ENCODE peak calls at places on chromosomes 3 and 15, in ten cellular contexts. One of them, this sample, is unnamed.

GRCh38 chr3:174028673-174029072 is 631.1 kb downstream of the NLGN1 start:
- DNase-seq in SK-MEL-5: no peak
- DNase-seq in activated CD8-positive, alpha-beta memory T cell treated with anti-CD3 and anti-CD28 coated beads for 48 hours: no peak
- DNase-seq in stimulated activated CD8-positive, alpha-beta memory T cell treated with anti-CD3 and anti-CD28 coated beads, Interleukin-7, amount 100 ng/mL, for 24 hours: no peak
- DNase-seq in tibial artery: no peak
- DNase-seq in SJSA1: no peak
- DNase-seq in NCI-H2081 treated with DMSO at 0.1 percent for 48 hours: no peak
- DNase-seq in ascending aorta: no peak
- DNase-seq in AG09309: no peak
- DNase-seq in astrocyte of the cerebellum: no peak
- DNase-seq in this sample: no peak

GRCh38 chr15:60004846-60005351 is 788 bp downstream of the FOXB1 start:
- DNase-seq in SK-MEL-5: no peak
- DNase-seq in activated CD8-positive, alpha-beta memory T cell treated with anti-CD3 and anti-CD28 coated beads for 48 hours: no peak
- DNase-seq in stimulated activated CD8-positive, alpha-beta memory T cell treated with anti-CD3 and anti-CD28 coated beads, Interleukin-7, amount 100 ng/mL, for 24 hours: no peak
- DNase-seq in tibial artery: no peak
- DNase-seq in SJSA1: peak; percentile 7
- DNase-seq in NCI-H2081 treated with DMSO at 0.1 percent for 48 hours: no peak
- DNase-seq in ascending aorta: no peak
- DNase-seq in AG09309: no peak
- DNase-seq in astrocyte of the cerebellum: no peak
- DNase-seq in this sample: no peak

GRCh38 chr3:31103623-31104180 is 209.2 kb upstream of the GADL1 start:
- DNase-seq in SK-MEL-5: no peak
- DNase-seq in activated CD8-positive, alpha-beta memory T cell treated with anti-CD3 and anti-CD28 coated beads for 48 hours: no peak
- DNase-seq in stimulated activated CD8-positive, alpha-beta memory T cell treated with anti-CD3 and anti-CD28 coated beads, Interleukin-7, amount 100 ng/mL, for 24 hours: no peak
- DNase-seq in tibial artery: no peak
- DNase-seq in SJSA1: no peak
- DNase-seq in NCI-H2081 treated with DMSO at 0.1 percent for 48 hours: no peak
- DNase-seq in ascending aorta: no peak
- DNase-seq in AG09309: no peak
- DNase-seq in astrocyte of the cerebellum: no peak
- DNase-seq in this sample: no peak

GRCh38 chr3:143132246-143132980 is 12.8 kb downstream of the CHST2 start:
- DNase-seq in SK-MEL-5: no peak
- DNase-seq in activated CD8-positive, alpha-beta memory T cell treated with anti-CD3 and anti-CD28 coated beads for 48 hours: no peak
- DNase-seq in stimulated activated CD8-positive, alpha-beta memory T cell treated with anti-CD3 and anti-CD28 coated beads, Interleukin-7, amount 100 ng/mL, for 24 hours: no peak
- DNase-seq in tibial artery: no peak
- DNase-seq in SJSA1: no peak
- DNase-seq in NCI-H2081 treated with DMSO at 0.1 percent for 48 hours: no peak
- DNase-seq in ascending aorta: no peak
- DNase-seq in AG09309: no peak
- DNase-seq in astrocyte of the cerebellum: no peak
- DNase-seq in this sample: no peak

GRCh38 chr3:172174396-172175253 is 135.2 kb downstream of the FNDC3B start:
- DNase-seq in SK-MEL-5: no peak
- DNase-seq in activated CD8-positive, alpha-beta memory T cell treated with anti-CD3 and anti-CD28 coated beads for 48 hours: no peak
- DNase-seq in stimulated activated CD8-positive, alpha-beta memory T cell treated with anti-CD3 and anti-CD28 coated beads, Interleukin-7, amount 100 ng/mL, for 24 hours: no peak
- DNase-seq in tibial artery: no peak
- DNase-seq in SJSA1: no peak
- DNase-seq in NCI-H2081 treated with DMSO at 0.1 percent for 48 hours: no peak
- DNase-seq in ascending aorta: no peak
- DNase-seq in AG09309: no peak
- DNase-seq in astrocyte of the cerebellum: no peak
- DNase-seq in this sample: peak; percentile 40

GRCh38 chr3:51955893-51956770 is 951 bp downstream of the GPR62 start:
- DNase-seq in SK-MEL-5: no peak
- DNase-seq in activated CD8-positive, alpha-beta memory T cell treated with anti-CD3 and anti-CD28 coated beads for 48 hours: peak; percentile 10
- DNase-seq in stimulated activated CD8-positive, alpha-beta memory T cell treated with anti-CD3 and anti-CD28 coated beads, Interleukin-7, amount 100 ng/mL, for 24 hours: no peak
- DNase-seq in tibial artery: no peak
- DNase-seq in SJSA1: no peak
- DNase-seq in NCI-H2081 treated with DMSO at 0.1 percent for 48 hours: no peak
- DNase-seq in ascending aorta: peak; percentile 78
- DNase-seq in AG09309: no peak
- DNase-seq in astrocyte of the cerebellum: no peak
- DNase-seq in this sample: no peak

GRCh38 chr3:127674793-127675189 is 2.0 kb downstream of the ABTB1 start:
- DNase-seq in SK-MEL-5: no peak
- DNase-seq in activated CD8-positive, alpha-beta memory T cell treated with anti-CD3 and anti-CD28 coated beads for 48 hours: no peak
- DNase-seq in stimulated activated CD8-positive, alpha-beta memory T cell treated with anti-CD3 and anti-CD28 coated beads, Interleukin-7, amount 100 ng/mL, for 24 hours: no peak
- DNase-seq in tibial artery: peak; percentile 8
- DNase-seq in SJSA1: no peak
- DNase-seq in NCI-H2081 treated with DMSO at 0.1 percent for 48 hours: no peak
- DNase-seq in ascending aorta: no peak
- DNase-seq in AG09309: no peak
- DNase-seq in astrocyte of the cerebellum: no peak
- DNase-seq in this sample: no peak

GRCh38 chr15:69857686-69858391 is 239.9 kb downstream of the TLE3 start:
- DNase-seq in SK-MEL-5: no peak
- DNase-seq in activated CD8-positive, alpha-beta memory T cell treated with anti-CD3 and anti-CD28 coated beads for 48 hours: no peak
- DNase-seq in stimulated activated CD8-positive, alpha-beta memory T cell treated with anti-CD3 and anti-CD28 coated beads, Interleukin-7, amount 100 ng/mL, for 24 hours: no peak
- DNase-seq in tibial artery: no peak
- DNase-seq in SJSA1: peak; percentile 14
- DNase-seq in NCI-H2081 treated with DMSO at 0.1 percent for 48 hours: no peak
- DNase-seq in ascending aorta: no peak
- DNase-seq in AG09309: no peak
- DNase-seq in astrocyte of the cerebellum: no peak
- DNase-seq in this sample: no peak

GRCh38 chr3:28053759-28054158 is 187.7 kb upstream of the CMC1 start:
- DNase-seq in SK-MEL-5: no peak
- DNase-seq in activated CD8-positive, alpha-beta memory T cell treated with anti-CD3 and anti-CD28 coated beads for 48 hours: no peak
- DNase-seq in stimulated activated CD8-positive, alpha-beta memory T cell treated with anti-CD3 and anti-CD28 coated beads, Interleukin-7, amount 100 ng/mL, for 24 hours: no peak
- DNase-seq in tibial artery: no peak
- DNase-seq in SJSA1: peak; percentile 69
- DNase-seq in NCI-H2081 treated with DMSO at 0.1 percent for 48 hours: no peak
- DNase-seq in ascending aorta: no peak
- DNase-seq in AG09309: peak; percentile 49
- DNase-seq in astrocyte of the cerebellum: no peak
- DNase-seq in this sample: peak; percentile 86

GRCh38 chr3:41369838-41370237 is 170.5 kb downstream of the CTNNB1 start:
- DNase-seq in SK-MEL-5: no peak
- DNase-seq in activated CD8-positive, alpha-beta memory T cell treated with anti-CD3 and anti-CD28 coated beads for 48 hours: no peak
- DNase-seq in stimulated activated CD8-positive, alpha-beta memory T cell treated with anti-CD3 and anti-CD28 coated beads, Interleukin-7, amount 100 ng/mL, for 24 hours: no peak
- DNase-seq in tibial artery: no peak
- DNase-seq in SJSA1: no peak
- DNase-seq in NCI-H2081 treated with DMSO at 0.1 percent for 48 hours: no peak
- DNase-seq in ascending aorta: no peak
- DNase-seq in AG09309: no peak
- DNase-seq in astrocyte of the cerebellum: no peak
- DNase-seq in this sample: peak; percentile 28